ENCODE peak calls at places on chromosome 6, in ten cellular contexts. N is pancreas, B is spleen, W is right atrium auricular region, S is hepatocyte, O is SJSA1, Q is heart right ventricle, U is PC-9, E is aorta, T is fibroblast of lung. P is an unnamed sample.

GRCh38 chr6:45608252-45608911 is 230.6 kb upstream of the SUPT3H start:
- DNase-seq in O (no peak), T (peak; percentile 76), N (no peak), E (no peak), W (no peak), Q (no peak), U (peak; percentile 97), B (no peak), S (no peak), P (peak; percentile 61)

GRCh38 chr6:166402582-166403277 is 20.0 kb upstream of the MPC1 start:
- DNase-seq in Q (no peak), E (no peak), T (peak; percentile 38), O (no peak), N (no peak), U (no peak), B (no peak), W (no peak), S (no peak), P (peak; percentile 94)

GRCh38 chr6:148218542-148219258 is 123.9 kb upstream of the SASH1 start:
- DNase-seq in W (no peak), E (no peak), O (no peak), U (no peak), N (no peak), B (no peak), T (no peak), S (peak; percentile 10), Q (peak; percentile 43), P (no peak)

GRCh38 chr6:130853555-130854183 is 26.5 kb downstream of the SMLR1 start:
- DNase-seq in S (peak; percentile 28), T (peak; percentile 67), U (no peak), N (no peak), E (no peak), O (peak; percentile 26), W (no peak), Q (no peak), B (no peak), P (peak; percentile 85)

GRCh38 chr6:43736211-43736786 is 33.7 kb upstream of the VEGFA start:
- DNase-seq in N (no peak), E (peak; percentile 50), B (peak; percentile 51), S (no peak), O (no peak), T (no peak), Q (no peak), W (no peak), U (no peak), P (no peak)

GRCh38 chr6:44093750-44094402 is 33.4 kb downstream of the MRPL14 start:
- DNase-seq in T (no peak), Q (no peak), W (no peak), O (no peak), S (no peak), U (no peak), N (no peak), B (no peak), E (no peak), P (peak; percentile 50)

GRCh38 chr6:72579865-72580264 is 42.0 kb upstream of the KCNQ5 start:
- DNase-seq in O (no peak), T (peak; percentile 12), W (no peak), B (no peak), Q (no peak), S (no peak), U (no peak), E (no peak), N (no peak), P (no peak)

GRCh38 chr6:16511048-16511660 is 250.1 kb downstream of the ATXN1 start:
- DNase-seq in S (peak; percentile 52), T (peak; percentile 48), E (no peak), Q (peak; percentile 25), N (no peak), U (no peak), W (no peak), B (no peak), O (peak; percentile 48), P (peak; percentile 47)

GRCh38 chr6:1576166-1576565 is 33.5 kb upstream of the FOXC1 start:
- DNase-seq in O (no peak), S (no peak), E (no peak), U (no peak), T (no peak), N (no peak), Q (no peak), B (no peak), W (no peak), P (peak; percentile 56)

GRCh38 chr6:1574083-1574761 is 35.5 kb upstream of the FOXC1 start:
- DNase-seq in U (no peak), E (peak; percentile 85), S (no peak), Q (no peak), W (no peak), N (no peak), B (no peak), O (no peak), T (no peak), P (no peak)

GRCh38 chr6:1575213-1576041 is 34.3 kb upstream of the FOXC1 start:
- DNase-seq in S (no peak), B (no peak), E (peak; percentile 85), N (no peak), Q (peak; percentile 54), T (peak; percentile 51), O (no peak), W (no peak), U (no peak), P (peak; percentile 86)

GRCh38 chr6:1576711-1577110 is 33.0 kb upstream of the FOXC1 start:
- DNase-seq in W (no peak), N (no peak), O (no peak), S (no peak), B (no peak), T (no peak), E (no peak), Q (no peak), U (no peak), P (no peak)

GRCh38 chr6:1574895-1575212 is 34.9 kb upstream of the FOXC1 start:
- DNase-seq in S (no peak), U (no peak), N (no peak), W (no peak), B (no peak), T (no peak), E (no peak), Q (no peak), O (no peak), P (no peak)
- H3K27ac ChIP-seq in S (peak overlapping the region; percentile 66), U (no peak overlapping the region), N (no peak overlapping the region), W (no peak overlapping the region), B (no peak overlapping the region), T (no peak overlapping the region), E (peak overlapping the region; percentile 64), Q (peak overlapping the region; percentile 50), O (no peak overlapping the region), P (peak overlapping the region; percentile 57)

GRCh38 chr6:141451508-141452353 is 681.0 kb upstream of the GJE1 start:
- DNase-seq in O (peak; percentile 90), Q (no peak), E (no peak), B (no peak), N (no peak), S (no peak), U (no peak), W (no peak), T (peak; percentile 87), P (peak; percentile 57)

GRCh38 chr6:141443032-141443431 is 689.7 kb upstream of the GJE1 start:
- DNase-seq in B (no peak), Q (no peak), T (no peak), W (no peak), N (no peak), S (no peak), U (no peak), E (no peak), O (no peak), P (no peak)

GRCh38 chr6:141443668-141444067 is 689.1 kb upstream of the GJE1 start:
- DNase-seq in B (no peak), O (no peak), W (no peak), E (no peak), T (no peak), U (no peak), N (no peak), Q (no peak), S (no peak), P (no peak)

GRCh38 chr6:141451176-141451507 is 681.6 kb upstream of the GJE1 start:
- DNase-seq in U (no peak), T (no peak), S (no peak), N (no peak), W (no peak), B (no peak), O (no peak), Q (no peak), E (no peak), P (no peak)

DNA sequence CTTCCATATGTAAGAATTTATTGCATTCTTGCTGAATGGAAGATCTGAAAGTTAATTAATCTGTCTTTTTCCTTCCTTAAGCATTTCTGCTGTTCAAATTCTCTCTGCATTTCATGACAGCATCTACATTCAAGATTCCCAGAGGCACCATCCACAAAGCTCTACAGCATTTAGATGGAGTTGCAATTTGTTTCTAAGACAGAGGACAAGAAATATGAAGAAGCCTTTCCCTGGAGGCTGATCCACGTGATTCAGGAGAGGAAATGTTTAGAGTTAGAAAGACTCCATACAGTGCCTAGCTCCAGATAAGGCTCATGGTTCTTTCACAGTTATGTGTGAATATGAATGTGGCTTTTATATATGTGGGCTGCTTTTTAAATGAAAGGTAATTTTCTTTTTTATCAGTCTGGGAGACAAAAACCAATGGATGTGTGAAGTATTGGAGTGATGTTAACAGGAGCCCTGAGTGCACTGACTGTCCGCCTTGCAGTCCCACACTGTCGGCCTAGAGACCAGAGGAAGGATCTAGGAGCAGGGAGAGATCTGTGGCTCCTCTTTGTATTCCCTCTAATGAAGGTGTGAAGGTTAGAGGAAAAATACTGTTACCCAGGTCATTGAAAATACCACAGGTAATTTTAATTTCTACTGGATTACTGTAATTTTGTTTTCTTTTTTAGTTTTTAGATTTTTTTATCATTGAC is 686.6 kb upstream of the GJE1 start:
- DNase-seq in W (no peak), N (no peak), B (no peak), O (no peak), E (no peak), U (no peak), T (no peak), S (no peak), Q (no peak), P (no peak)
- H3K4me1 ChIP-seq in W (no peaks in the 10 kb centered on the region), N (no peaks in the 10 kb centered on the region), B (no peaks in the 10 kb centered on the region), O (peaks cover 8% of the 10 kb centered on the region), E (no peaks in the 10 kb centered on the region), U (peaks cover 3% of the 10 kb centered on the region), T (no peaks in the 10 kb centered on the region), S (no peaks in the 10 kb centered on the region), Q (no peaks in the 10 kb centered on the region), P (peaks cover 9% of the 10 kb centered on the region)

DNA sequence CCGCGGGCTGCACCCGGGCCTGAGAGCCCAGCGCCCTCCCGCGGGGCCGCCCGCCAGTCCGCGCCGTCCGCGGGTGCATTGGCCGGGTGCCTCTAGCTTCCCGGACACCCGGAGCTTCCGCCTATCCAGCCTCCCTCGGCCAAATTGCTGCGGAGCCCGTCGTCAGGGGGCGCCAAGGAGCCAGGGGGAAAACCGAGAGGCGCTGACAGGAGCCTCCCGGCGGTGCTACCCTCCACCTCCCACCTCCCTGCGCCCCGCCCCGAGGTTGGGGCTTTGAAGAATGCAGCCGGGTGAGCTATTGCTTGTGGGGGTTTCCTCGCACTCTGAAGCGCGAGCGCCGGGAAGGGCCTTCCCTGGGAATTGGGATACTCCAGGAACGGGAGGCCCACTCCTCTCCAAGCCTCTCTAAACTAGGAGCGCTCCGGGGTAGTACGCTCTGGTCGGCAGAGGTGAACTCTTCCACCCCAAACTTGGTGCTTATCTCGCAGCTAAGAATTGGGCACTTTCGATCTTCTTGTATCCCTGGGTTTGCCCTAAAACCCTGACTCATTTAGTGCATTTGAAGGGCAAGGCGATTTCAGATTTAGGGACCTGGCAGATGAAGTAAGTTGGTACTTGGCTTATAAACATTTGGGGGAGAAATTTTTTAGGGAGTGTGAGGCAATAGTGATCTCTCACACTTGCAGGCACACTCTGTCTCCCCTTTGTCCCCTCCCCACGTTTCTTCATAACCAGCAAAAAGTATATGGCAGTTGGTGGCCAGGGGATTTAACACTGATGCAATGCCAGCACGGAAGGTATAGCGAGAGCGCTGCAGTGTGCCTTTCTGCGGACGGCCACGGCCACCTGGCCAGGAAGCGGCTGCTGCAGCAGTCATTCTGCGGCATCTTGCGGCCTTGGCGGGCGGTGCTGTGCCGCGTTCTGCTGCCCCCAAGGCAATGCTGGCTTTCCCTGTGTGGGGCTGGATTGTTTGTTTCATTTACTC is 556 bp downstream of the BEND6 start:
- DNase-seq in U (peak; percentile 89), S (peak; percentile 90), W (peak; percentile 68), B (peak; percentile 88), O (peak; percentile 95), E (peak; percentile 95), N (peak; percentile 92), T (peak; percentile 90), Q (peak; percentile 76), P (peak; percentile 95)
- H3K27ac ChIP-seq in U (peak overlapping the region; percentile 93), S (peak overlapping the region; percentile 17), W (peak overlapping the region; percentile 42), B (peak overlapping the region; percentile 18), O (peak overlapping the region; percentile 19), E (no peak overlapping the region), N (no peak overlapping the region), T (peak overlapping the region; percentile 86), Q (peak overlapping the region; percentile 17), P (peak overlapping the region; percentile 82)

GRCh38 chr6:18307006-18307405 is 42.7 kb upstream of the DEK start:
- DNase-seq in U (peak; percentile 72), T (peak; percentile 89), S (no peak), Q (no peak), W (no peak), E (no peak), B (no peak), N (no peak), O (peak; percentile 87), P (no peak)
- H3K4me1 ChIP-seq in U (peaks cover 7% of the 10 kb centered on the region), T (peaks cover 8% of the 10 kb centered on the region), S (no peaks in the 10 kb centered on the region), Q (no peaks in the 10 kb centered on the region), W (no peaks in the 10 kb centered on the region), E (no peaks in the 10 kb centered on the region), B (no peaks in the 10 kb centered on the region), N (no peaks in the 10 kb centered on the region), O (peaks cover 35% of the 10 kb centered on the region), P (peaks cover 22% of the 10 kb centered on the region)